ENCODE peak calls at places on chromosomes 16 and 17, in seven cellular contexts. One of them, this sample, is unnamed.

GRCh38 chr17:74742153-74742515 is 5.1 kb downstream of the RAB37 start:
- DNase-seq in tibial nerve: no peak
- DNase-seq in dorsolateral prefrontal cortex: no peak
- DNase-seq in Peyer's patch: peak
- DNase-seq in ovary: no peak
- DNase-seq in lower lobe of right lung: no peak
- DNase-seq in PC-9: peak
- DNase-seq in this sample: no peak

GRCh38 chr16:77113835-77114234 is 77.2 kb upstream of the MON1B start:
- DNase-seq in tibial nerve: no peak
- DNase-seq in dorsolateral prefrontal cortex: no peak
- DNase-seq in Peyer's patch: no peak
- DNase-seq in ovary: no peak
- DNase-seq in lower lobe of right lung: no peak
- DNase-seq in PC-9: no peak
- DNase-seq in this sample: no peak

GRCh38 chr17:40548982-40549680 is 16.1 kb downstream of the CCR7 start:
- DNase-seq in tibial nerve: peak
- DNase-seq in dorsolateral prefrontal cortex: no peak
- DNase-seq in Peyer's patch: peak
- DNase-seq in ovary: no peak
- DNase-seq in lower lobe of right lung: peak
- DNase-seq in PC-9: peak
- DNase-seq in this sample: no peak

GRCh38 chr16:72923757-72924156 is 124.2 kb downstream of the ZFHX3 start:
- DNase-seq in tibial nerve: no peak
- DNase-seq in dorsolateral prefrontal cortex: no peak
- DNase-seq in Peyer's patch: no peak
- DNase-seq in ovary: no peak
- DNase-seq in lower lobe of right lung: no peak
- DNase-seq in PC-9: no peak
- DNase-seq in this sample: no peak

GRCh38 chr16:31471875-31472558 is at the start of gene TGFB1I1:
- DNase-seq in tibial nerve: peak
- DNase-seq in dorsolateral prefrontal cortex: no peak
- DNase-seq in Peyer's patch: no peak
- DNase-seq in ovary: peak
- DNase-seq in lower lobe of right lung: no peak
- DNase-seq in PC-9: no peak
- DNase-seq in this sample: no peak

GRCh38 chr16:4556580-4556979 is 440 bp downstream of the C16orf96 start:
- DNase-seq in tibial nerve: no peak
- DNase-seq in dorsolateral prefrontal cortex: no peak
- DNase-seq in Peyer's patch: no peak
- DNase-seq in ovary: no peak
- DNase-seq in lower lobe of right lung: no peak
- DNase-seq in PC-9: no peak
- DNase-seq in this sample: no peak

GRCh38 chr16:275041-275621 is 613 bp downstream of the RGS11 start:
- DNase-seq in tibial nerve: no peak
- DNase-seq in dorsolateral prefrontal cortex: no peak
- DNase-seq in Peyer's patch: no peak
- DNase-seq in ovary: no peak
- DNase-seq in lower lobe of right lung: no peak
- DNase-seq in PC-9: no peak
- DNase-seq in this sample: no peak

GRCh38 chr16:58859958-58860669 is 126.0 kb upstream of the GOT2 start:
- DNase-seq in tibial nerve: no peak
- DNase-seq in dorsolateral prefrontal cortex: no peak
- DNase-seq in Peyer's patch: no peak
- DNase-seq in ovary: no peak
- DNase-seq in lower lobe of right lung: no peak
- DNase-seq in PC-9: no peak
- DNase-seq in this sample: no peak

GRCh38 chr17:1376061-1376460 is 24.0 kb downstream of the YWHAE start:
- DNase-seq in tibial nerve: no peak
- DNase-seq in dorsolateral prefrontal cortex: no peak
- DNase-seq in Peyer's patch: no peak
- DNase-seq in ovary: no peak
- DNase-seq in lower lobe of right lung: no peak
- DNase-seq in PC-9: no peak
- DNase-seq in this sample: no peak

GRCh38 chr17:16962804-16963203 is 9.1 kb downstream of the TNFRSF13B start:
- DNase-seq in tibial nerve: no peak
- DNase-seq in dorsolateral prefrontal cortex: no peak
- DNase-seq in Peyer's patch: no peak
- DNase-seq in ovary: no peak
- DNase-seq in lower lobe of right lung: no peak
- DNase-seq in PC-9: peak
- DNase-seq in this sample: no peak

GRCh38 chr16:87149051-87149450 is 168.1 kb downstream of the C16orf95 start:
- DNase-seq in tibial nerve: no peak
- DNase-seq in dorsolateral prefrontal cortex: no peak
- DNase-seq in Peyer's patch: no peak
- DNase-seq in ovary: no peak
- DNase-seq in lower lobe of right lung: no peak
- DNase-seq in PC-9: peak
- DNase-seq in this sample: no peak

GRCh38 chr16:67237396-67238277 is 9.6 kb downstream of the FHOD1 start:
- DNase-seq in tibial nerve: no peak
- DNase-seq in dorsolateral prefrontal cortex: no peak
- DNase-seq in Peyer's patch: no peak
- DNase-seq in ovary: no peak
- DNase-seq in lower lobe of right lung: peak
- DNase-seq in PC-9: no peak
- DNase-seq in this sample: no peak

GRCh38 chr17:4610162-4610561 is 25.8 kb downstream of the SMTNL2 start:
- DNase-seq in tibial nerve: no peak
- DNase-seq in dorsolateral prefrontal cortex: no peak
- DNase-seq in Peyer's patch: no peak
- DNase-seq in ovary: no peak
- DNase-seq in lower lobe of right lung: no peak
- DNase-seq in PC-9: no peak
- DNase-seq in this sample: no peak

GRCh38 chr17:71793550-71793949 is 327.3 kb upstream of the SOX9 start:
- DNase-seq in tibial nerve: no peak
- DNase-seq in dorsolateral prefrontal cortex: no peak
- DNase-seq in Peyer's patch: no peak
- DNase-seq in ovary: no peak
- DNase-seq in lower lobe of right lung: no peak
- DNase-seq in PC-9: no peak
- DNase-seq in this sample: no peak

GRCh38 chr16:85419503-85420408 is 193.4 kb upstream of the GSE1 start:
- DNase-seq in tibial nerve: no peak
- DNase-seq in dorsolateral prefrontal cortex: peak
- DNase-seq in Peyer's patch: no peak
- DNase-seq in ovary: peak
- DNase-seq in lower lobe of right lung: peak
- DNase-seq in PC-9: no peak
- DNase-seq in this sample: no peak

GRCh38 chr17:40553694-40554534 is 11.4 kb downstream of the CCR7 start:
- DNase-seq in tibial nerve: peak
- DNase-seq in dorsolateral prefrontal cortex: peak
- DNase-seq in Peyer's patch: no peak
- DNase-seq in ovary: peak
- DNase-seq in lower lobe of right lung: no peak
- DNase-seq in PC-9: no peak
- DNase-seq in this sample: no peak

GRCh38 chr17:2892305-2892971 is 96.2 kb downstream of the RAP1GAP2 start:
- DNase-seq in tibial nerve: no peak
- DNase-seq in dorsolateral prefrontal cortex: peak
- DNase-seq in Peyer's patch: no peak
- DNase-seq in ovary: no peak
- DNase-seq in lower lobe of right lung: no peak
- DNase-seq in PC-9: peak
- DNase-seq in this sample: peak

GRCh38 chr16:83533193-83533592 is 274.6 kb upstream of the HSBP1 start:
- DNase-seq in tibial nerve: no peak
- DNase-seq in dorsolateral prefrontal cortex: peak
- DNase-seq in Peyer's patch: no peak
- DNase-seq in ovary: no peak
- DNase-seq in lower lobe of right lung: no peak
- DNase-seq in PC-9: no peak
- DNase-seq in this sample: peak

GRCh38 chr17:12599185-12599920 is 66.3 kb upstream of the MYOCD start:
- DNase-seq in tibial nerve: no peak
- DNase-seq in dorsolateral prefrontal cortex: no peak
- DNase-seq in Peyer's patch: no peak
- DNase-seq in ovary: no peak
- DNase-seq in lower lobe of right lung: no peak
- DNase-seq in PC-9: no peak
- DNase-seq in this sample: no peak

GRCh38 chr16:46982335-46982734 is 8.9 kb upstream of the DNAJA2 start:
- DNase-seq in tibial nerve: no peak
- DNase-seq in dorsolateral prefrontal cortex: no peak
- DNase-seq in Peyer's patch: no peak
- DNase-seq in ovary: no peak
- DNase-seq in lower lobe of right lung: no peak
- DNase-seq in PC-9: no peak
- DNase-seq in this sample: no peak

GRCh38 chr17:1965556-1966273 is 59.4 kb downstream of the RTN4RL1 start:
- DNase-seq in tibial nerve: no peak
- DNase-seq in dorsolateral prefrontal cortex: no peak
- DNase-seq in Peyer's patch: no peak
- DNase-seq in ovary: no peak
- DNase-seq in lower lobe of right lung: no peak
- DNase-seq in PC-9: no peak
- DNase-seq in this sample: no peak

GRCh38 chr16:83954577-83955016 is 1.6 kb downstream of the OSGIN1 start:
- DNase-seq in tibial nerve: peak
- DNase-seq in dorsolateral prefrontal cortex: no peak
- DNase-seq in Peyer's patch: no peak
- DNase-seq in ovary: no peak
- DNase-seq in lower lobe of right lung: peak
- DNase-seq in PC-9: peak
- DNase-seq in this sample: no peak

GRCh38 chr17:35252646-35253045 is 9.8 kb downstream of the SLFN5 start:
- DNase-seq in tibial nerve: peak
- DNase-seq in dorsolateral prefrontal cortex: no peak
- DNase-seq in Peyer's patch: no peak
- DNase-seq in ovary: no peak
- DNase-seq in lower lobe of right lung: no peak
- DNase-seq in PC-9: no peak
- DNase-seq in this sample: no peak
- H3K27ac ChIP-seq in tibial nerve: peak
- H3K27ac ChIP-seq in dorsolateral prefrontal cortex: no peak
- H3K27ac ChIP-seq in Peyer's patch: no peak
- H3K27ac ChIP-seq in ovary: no peak
- H3K27ac ChIP-seq in lower lobe of right lung: peak
- H3K27ac ChIP-seq in PC-9: no peak
- H3K27ac ChIP-seq in this sample: peak

DNA sequence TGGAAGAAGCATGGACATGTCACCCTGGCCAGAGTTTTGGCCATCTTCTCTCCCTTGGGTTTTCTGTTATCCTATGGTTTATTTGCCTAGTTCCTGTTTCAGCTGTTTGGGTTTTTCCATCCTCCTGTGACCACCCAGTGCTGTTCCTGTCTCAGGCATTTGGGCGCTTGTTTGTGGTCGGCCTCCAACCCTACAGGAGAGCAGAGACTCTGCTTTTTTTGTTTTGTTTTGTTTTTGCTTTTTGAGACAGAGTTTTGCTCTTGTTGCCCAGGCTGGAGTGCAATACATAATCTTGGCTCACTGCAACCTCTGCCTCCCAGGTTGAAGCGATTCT is 3.3 kb upstream of the ZC3H7A start:
- DNase-seq in tibial nerve: no peak
- DNase-seq in dorsolateral prefrontal cortex: no peak
- DNase-seq in Peyer's patch: no peak
- DNase-seq in ovary: no peak
- DNase-seq in lower lobe of right lung: no peak
- DNase-seq in PC-9: no peak
- DNase-seq in this sample: no peak
- H3K27ac ChIP-seq in tibial nerve: no peak
- H3K27ac ChIP-seq in dorsolateral prefrontal cortex: no peak
- H3K27ac ChIP-seq in Peyer's patch: no peak
- H3K27ac ChIP-seq in ovary: no peak
- H3K27ac ChIP-seq in lower lobe of right lung: peak
- H3K27ac ChIP-seq in PC-9: no peak
- H3K27ac ChIP-seq in this sample: no peak

GRCh38 chr16:2963074-2963610 is 933 bp upstream of the KREMEN2 start:
- DNase-seq in tibial nerve: no peak
- DNase-seq in dorsolateral prefrontal cortex: peak
- DNase-seq in Peyer's patch: no peak
- DNase-seq in ovary: peak
- DNase-seq in lower lobe of right lung: peak
- DNase-seq in PC-9: no peak
- DNase-seq in this sample: no peak

GRCh38 chr16:2962334-2963073 is 1.6 kb upstream of the KREMEN2 start:
- DNase-seq in tibial nerve: no peak
- DNase-seq in dorsolateral prefrontal cortex: no peak
- DNase-seq in Peyer's patch: no peak
- DNase-seq in ovary: no peak
- DNase-seq in lower lobe of right lung: no peak
- DNase-seq in PC-9: no peak
- DNase-seq in this sample: no peak

GRCh38 chr16:2966043-2966802 is 2.1 kb downstream of the KREMEN2 start:
- DNase-seq in tibial nerve: no peak
- DNase-seq in dorsolateral prefrontal cortex: peak
- DNase-seq in Peyer's patch: no peak
- DNase-seq in ovary: no peak
- DNase-seq in lower lobe of right lung: peak
- DNase-seq in PC-9: no peak
- DNase-seq in this sample: no peak

GRCh38 chr16:2964416-2965223 is 545 bp downstream of the KREMEN2 start:
- DNase-seq in tibial nerve: no peak
- DNase-seq in dorsolateral prefrontal cortex: peak
- DNase-seq in Peyer's patch: peak
- DNase-seq in ovary: no peak
- DNase-seq in lower lobe of right lung: peak
- DNase-seq in PC-9: peak
- DNase-seq in this sample: no peak

GRCh38 chr16:2963611-2964415 is at the start of gene KREMEN2:
- DNase-seq in tibial nerve: no peak
- DNase-seq in dorsolateral prefrontal cortex: peak
- DNase-seq in Peyer's patch: peak
- DNase-seq in ovary: no peak
- DNase-seq in lower lobe of right lung: peak
- DNase-seq in PC-9: peak
- DNase-seq in this sample: no peak
- H3K27ac ChIP-seq in tibial nerve: no peak
- H3K27ac ChIP-seq in dorsolateral prefrontal cortex: no peak
- H3K27ac ChIP-seq in Peyer's patch: no peak
- H3K27ac ChIP-seq in ovary: no peak
- H3K27ac ChIP-seq in lower lobe of right lung: no peak
- H3K27ac ChIP-seq in PC-9: no peak
- H3K27ac ChIP-seq in this sample: no peak

GRCh38 chr17:21511368-21512195 is 135.4 kb downstream of the KCNJ12 start:
- DNase-seq in tibial nerve: peak
- DNase-seq in dorsolateral prefrontal cortex: peak
- DNase-seq in Peyer's patch: peak
- DNase-seq in ovary: peak
- DNase-seq in lower lobe of right lung: peak
- DNase-seq in PC-9: peak
- DNase-seq in this sample: peak
- H3K27ac ChIP-seq in tibial nerve: peak
- H3K27ac ChIP-seq in dorsolateral prefrontal cortex: peak
- H3K27ac ChIP-seq in Peyer's patch: no peak
- H3K27ac ChIP-seq in ovary: peak
- H3K27ac ChIP-seq in lower lobe of right lung: peak
- H3K27ac ChIP-seq in PC-9: no peak
- H3K27ac ChIP-seq in this sample: no peak

GRCh38 chr17:28925912-28926365 is 23.1 kb upstream of the DHRS13 start:
- DNase-seq in tibial nerve: no peak
- DNase-seq in dorsolateral prefrontal cortex: no peak
- DNase-seq in Peyer's patch: peak
- DNase-seq in ovary: no peak
- DNase-seq in lower lobe of right lung: no peak
- DNase-seq in PC-9: peak
- DNase-seq in this sample: peak
- H3K27ac ChIP-seq in tibial nerve: peak
- H3K27ac ChIP-seq in dorsolateral prefrontal cortex: no peak
- H3K27ac ChIP-seq in Peyer's patch: peak
- H3K27ac ChIP-seq in ovary: no peak
- H3K27ac ChIP-seq in lower lobe of right lung: peak
- H3K27ac ChIP-seq in PC-9: peak
- H3K27ac ChIP-seq in this sample: peak